ENCODE peak calls at places on chromosomes 12 and 14, in eight cellular contexts. D is fibroblast of mammary gland, E is GM10248, K is glomerular endothelial cell, Z is GM23248, B is progenitor cell of endocrine pancreas, G is astrocyte of the hippocampus, P is Karpas-422. N is an unnamed sample.

GRCh38 chr12:98401427-98401826 is 114.0 kb upstream of the TMPO start:
- DNase-seq in D (no peak), K (no peak), B (no peak), Z (no peak), P (peak), E (no peak), G (no peak), N (no peak)

GRCh38 chr14:91464615-91465205 is 45.4 kb downstream of the PPP4R3A start:
- DNase-seq in E (no peak), G (no peak), B (no peak), Z (no peak), D (no peak), K (no peak), P (no peak), N (no peak)

GRCh38 chr14:59354666-59355065 is 110.5 kb downstream of the GPR135 start:
- DNase-seq in P (no peak), K (no peak), E (no peak), G (no peak), Z (peak), B (no peak), D (peak), N (no peak)

GRCh38 chr12:110503432-110503831 is 1.3 kb downstream of the RAD9B start:
- DNase-seq in G (no peak), D (no peak), Z (no peak), B (no peak), K (no peak), P (no peak), E (no peak), N (no peak)

GRCh38 chr12:6745751-6746525 is 7.0 kb downstream of the MLF2 start:
- DNase-seq in K (no peak), D (peak), B (no peak), P (peak), E (peak), Z (peak), G (no peak), N (no peak)

GRCh38 chr12:132773077-132774020 is 11.7 kb upstream of the ANKLE2 start:
- DNase-seq in G (no peak), P (no peak), K (no peak), Z (no peak), B (no peak), D (no peak), E (no peak), N (no peak)

GRCh38 chr14:99872786-99873440 is 79.7 kb downstream of the EML1 start:
- DNase-seq in K (no peak), Z (no peak), G (peak), P (no peak), B (no peak), E (no peak), D (no peak), N (no peak)

GRCh38 chr12:93653079-93653478 is 24.1 kb upstream of the CRADD start:
- DNase-seq in G (no peak), Z (no peak), K (no peak), E (no peak), D (no peak), P (peak), B (no peak), N (no peak)

GRCh38 chr14:79342942-79343341 is 868.4 kb downstream of the DIO2 start:
- DNase-seq in P (no peak), D (no peak), Z (no peak), K (no peak), B (no peak), E (no peak), G (no peak), N (no peak)

GRCh38 chr14:76149196-76149595 is 2.5 kb upstream of the GPATCH2L start:
- DNase-seq in P (no peak), B (no peak), E (no peak), D (no peak), K (no peak), G (no peak), Z (no peak), N (no peak)

GRCh38 chr12:10722905-10723866 is at the start of gene YBX3:
- DNase-seq in Z (peak), D (peak), P (no peak), K (no peak), E (peak), B (peak), G (peak), N (peak)

GRCh38 chr14:56474419-56475022 is 105.1 kb upstream of the TMEM260 start:
- DNase-seq in G (peak), E (peak), D (peak), B (no peak), K (no peak), Z (peak), P (peak), N (peak)

GRCh38 chr12:79617696-79618095 is 73.1 kb downstream of the PAWR start:
- DNase-seq in P (no peak), K (no peak), G (no peak), D (no peak), Z (no peak), B (no peak), E (no peak), N (no peak)

N was measured in NCI-H1930.